ENCODE peak calls at places on chromosomes 2 and 18, in ten cellular contexts. One of them, this sample, is unnamed.

GRCh38 chr18:57918601-57919000 is 115.5 kb upstream of the ATP8B1 start:
- DNase-seq in stimulated activated CD8-positive, alpha-beta memory T cell treated with anti-CD3 and anti-CD28 coated beads, Interleukin-12 subunit alpha, Interleukin-12 subunit beta, amount 100 ng/mL, for 4 hours: no peak
- DNase-seq in coronary artery: no peak
- DNase-seq in HEK293T: no peak
- DNase-seq in astrocyte of the spinal cord: no peak
- DNase-seq in endothelial cell: no peak
- DNase-seq in HS-5: no peak
- DNase-seq in NAMALWA: no peak
- DNase-seq in AG20443: no peak
- DNase-seq in sigmoid colon: no peak
- DNase-seq in this sample: no peak

GRCh38 chr2:219527076-219527394 is 12.8 kb downstream of the ASIC4 start:
- DNase-seq in coronary artery: no peak
- DNase-seq in stimulated activated CD8-positive, alpha-beta memory T cell treated with anti-CD3 and anti-CD28 coated beads, Interleukin-12 subunit alpha, Interleukin-12 subunit beta, amount 100 ng/mL, for 4 hours: no peak
- DNase-seq in sigmoid colon: no peak
- DNase-seq in NAMALWA: no peak
- DNase-seq in HS-5: no peak
- DNase-seq in endothelial cell: no peak
- DNase-seq in AG20443: no peak
- DNase-seq in HEK293T: no peak
- DNase-seq in astrocyte of the spinal cord: no peak
- DNase-seq in this sample: no peak

GRCh38 chr2:84959494-84960156 is 11.3 kb upstream of the KCMF1 start:
- DNase-seq in HS-5: no peak
- DNase-seq in NAMALWA: no peak
- DNase-seq in stimulated activated CD8-positive, alpha-beta memory T cell treated with anti-CD3 and anti-CD28 coated beads, Interleukin-12 subunit alpha, Interleukin-12 subunit beta, amount 100 ng/mL, for 4 hours: no peak
- DNase-seq in AG20443: no peak
- DNase-seq in endothelial cell: no peak
- DNase-seq in coronary artery: no peak
- DNase-seq in HEK293T: no peak
- DNase-seq in sigmoid colon: no peak
- DNase-seq in astrocyte of the spinal cord: no peak
- DNase-seq in this sample: no peak

GRCh38 chr18:51236225-51236624 is 38.7 kb upstream of the MEX3C start:
- DNase-seq in sigmoid colon: no peak
- DNase-seq in HS-5: no peak
- DNase-seq in HEK293T: peak; percentile 15
- DNase-seq in endothelial cell: no peak
- DNase-seq in AG20443: peak; percentile 19
- DNase-seq in astrocyte of the spinal cord: peak; percentile 55
- DNase-seq in NAMALWA: no peak
- DNase-seq in stimulated activated CD8-positive, alpha-beta memory T cell treated with anti-CD3 and anti-CD28 coated beads, Interleukin-12 subunit alpha, Interleukin-12 subunit beta, amount 100 ng/mL, for 4 hours: no peak
- DNase-seq in coronary artery: no peak
- DNase-seq in this sample: no peak

GRCh38 chr2:222669353-222669752 is 2.1 kb upstream of the MOGAT1 start:
- DNase-seq in coronary artery: no peak
- DNase-seq in AG20443: no peak
- DNase-seq in HS-5: no peak
- DNase-seq in NAMALWA: no peak
- DNase-seq in HEK293T: no peak
- DNase-seq in stimulated activated CD8-positive, alpha-beta memory T cell treated with anti-CD3 and anti-CD28 coated beads, Interleukin-12 subunit alpha, Interleukin-12 subunit beta, amount 100 ng/mL, for 4 hours: no peak
- DNase-seq in sigmoid colon: no peak
- DNase-seq in astrocyte of the spinal cord: no peak
- DNase-seq in endothelial cell: no peak
- DNase-seq in this sample: no peak

GRCh38 chr18:47595816-47596501 is 334.5 kb downstream of the SMAD2 start:
- DNase-seq in endothelial cell: peak; percentile 37
- DNase-seq in astrocyte of the spinal cord: no peak
- DNase-seq in NAMALWA: peak; percentile 39
- DNase-seq in stimulated activated CD8-positive, alpha-beta memory T cell treated with anti-CD3 and anti-CD28 coated beads, Interleukin-12 subunit alpha, Interleukin-12 subunit beta, amount 100 ng/mL, for 4 hours: no peak
- DNase-seq in sigmoid colon: no peak
- DNase-seq in HEK293T: peak; percentile 10
- DNase-seq in AG20443: no peak
- DNase-seq in HS-5: no peak
- DNase-seq in coronary artery: no peak
- DNase-seq in this sample: no peak

GRCh38 chr18:33839452-33840225 is 261.6 kb downstream of the ASXL3 start:
- DNase-seq in coronary artery: no peak
- DNase-seq in HS-5: no peak
- DNase-seq in NAMALWA: peak; percentile 89
- DNase-seq in stimulated activated CD8-positive, alpha-beta memory T cell treated with anti-CD3 and anti-CD28 coated beads, Interleukin-12 subunit alpha, Interleukin-12 subunit beta, amount 100 ng/mL, for 4 hours: no peak
- DNase-seq in sigmoid colon: no peak
- DNase-seq in AG20443: peak; percentile 7
- DNase-seq in endothelial cell: peak; percentile 32
- DNase-seq in HEK293T: peak; percentile 78
- DNase-seq in astrocyte of the spinal cord: peak; percentile 78
- DNase-seq in this sample: peak; percentile 5

GRCh38 chr18:63290456-63291200 is 28.9 kb downstream of the BCL2 start:
- DNase-seq in astrocyte of the spinal cord: no peak
- DNase-seq in HS-5: no peak
- DNase-seq in AG20443: no peak
- DNase-seq in NAMALWA: no peak
- DNase-seq in HEK293T: no peak
- DNase-seq in coronary artery: no peak
- DNase-seq in sigmoid colon: no peak
- DNase-seq in stimulated activated CD8-positive, alpha-beta memory T cell treated with anti-CD3 and anti-CD28 coated beads, Interleukin-12 subunit alpha, Interleukin-12 subunit beta, amount 100 ng/mL, for 4 hours: no peak
- DNase-seq in endothelial cell: no peak
- DNase-seq in this sample: no peak

GRCh38 chr2:225008935-225009334 is 33.3 kb downstream of the DOCK10 start:
- DNase-seq in NAMALWA: peak; percentile 58
- DNase-seq in AG20443: no peak
- DNase-seq in HS-5: no peak
- DNase-seq in astrocyte of the spinal cord: no peak
- DNase-seq in sigmoid colon: no peak
- DNase-seq in stimulated activated CD8-positive, alpha-beta memory T cell treated with anti-CD3 and anti-CD28 coated beads, Interleukin-12 subunit alpha, Interleukin-12 subunit beta, amount 100 ng/mL, for 4 hours: no peak
- DNase-seq in coronary artery: no peak
- DNase-seq in endothelial cell: peak; percentile 30
- DNase-seq in HEK293T: peak; percentile 30
- DNase-seq in this sample: no peak

GRCh38 chr18:23066060-23066459 is 69.2 kb upstream of the CABLES1 start:
- DNase-seq in astrocyte of the spinal cord: no peak
- DNase-seq in sigmoid colon: no peak
- DNase-seq in HEK293T: no peak
- DNase-seq in HS-5: no peak
- DNase-seq in endothelial cell: no peak
- DNase-seq in NAMALWA: no peak
- DNase-seq in stimulated activated CD8-positive, alpha-beta memory T cell treated with anti-CD3 and anti-CD28 coated beads, Interleukin-12 subunit alpha, Interleukin-12 subunit beta, amount 100 ng/mL, for 4 hours: no peak
- DNase-seq in AG20443: peak; percentile 23
- DNase-seq in coronary artery: no peak
- DNase-seq in this sample: no peak

GRCh38 chr18:30288662-30289414 is 753.7 kb downstream of the DSC3 start:
- DNase-seq in stimulated activated CD8-positive, alpha-beta memory T cell treated with anti-CD3 and anti-CD28 coated beads, Interleukin-12 subunit alpha, Interleukin-12 subunit beta, amount 100 ng/mL, for 4 hours: no peak
- DNase-seq in endothelial cell: no peak
- DNase-seq in HS-5: no peak
- DNase-seq in sigmoid colon: no peak
- DNase-seq in AG20443: no peak
- DNase-seq in coronary artery: no peak
- DNase-seq in HEK293T: no peak
- DNase-seq in NAMALWA: no peak
- DNase-seq in astrocyte of the spinal cord: no peak
- DNase-seq in this sample: no peak

GRCh38 chr2:96142217-96143113 is 2.8 kb downstream of the DUSP2 start:
- DNase-seq in endothelial cell: no peak
- DNase-seq in NAMALWA: peak; percentile 71
- DNase-seq in coronary artery: no peak
- DNase-seq in HS-5: no peak
- DNase-seq in sigmoid colon: peak; percentile 33
- DNase-seq in AG20443: no peak
- DNase-seq in HEK293T: no peak
- DNase-seq in astrocyte of the spinal cord: no peak
- DNase-seq in stimulated activated CD8-positive, alpha-beta memory T cell treated with anti-CD3 and anti-CD28 coated beads, Interleukin-12 subunit alpha, Interleukin-12 subunit beta, amount 100 ng/mL, for 4 hours: peak; percentile 65
- DNase-seq in this sample: no peak

GRCh38 chr2:210421916-210422315 is 54.6 kb downstream of the LANCL1 start:
- DNase-seq in astrocyte of the spinal cord: peak; percentile 74
- DNase-seq in endothelial cell: no peak
- DNase-seq in stimulated activated CD8-positive, alpha-beta memory T cell treated with anti-CD3 and anti-CD28 coated beads, Interleukin-12 subunit alpha, Interleukin-12 subunit beta, amount 100 ng/mL, for 4 hours: no peak
- DNase-seq in coronary artery: no peak
- DNase-seq in HS-5: peak; percentile 69
- DNase-seq in NAMALWA: no peak
- DNase-seq in HEK293T: no peak
- DNase-seq in sigmoid colon: no peak
- DNase-seq in AG20443: peak; percentile 13
- DNase-seq in this sample: no peak

GRCh38 chr2:231883468-231883881 is 42.7 kb downstream of the NPPC start:
- DNase-seq in endothelial cell: no peak
- DNase-seq in sigmoid colon: no peak
- DNase-seq in coronary artery: no peak
- DNase-seq in HEK293T: no peak
- DNase-seq in NAMALWA: no peak
- DNase-seq in stimulated activated CD8-positive, alpha-beta memory T cell treated with anti-CD3 and anti-CD28 coated beads, Interleukin-12 subunit alpha, Interleukin-12 subunit beta, amount 100 ng/mL, for 4 hours: no peak
- DNase-seq in AG20443: no peak
- DNase-seq in HS-5: no peak
- DNase-seq in astrocyte of the spinal cord: peak; percentile 2
- DNase-seq in this sample: no peak

GRCh38 chr2:132037527-132038178 is 124.1 kb downstream of the ANKRD30BL start:
- DNase-seq in endothelial cell: peak; percentile 52
- DNase-seq in AG20443: peak; percentile 27
- DNase-seq in coronary artery: no peak
- DNase-seq in astrocyte of the spinal cord: peak; percentile 5
- DNase-seq in sigmoid colon: peak; percentile 58
- DNase-seq in NAMALWA: no peak
- DNase-seq in HEK293T: peak; percentile 5
- DNase-seq in stimulated activated CD8-positive, alpha-beta memory T cell treated with anti-CD3 and anti-CD28 coated beads, Interleukin-12 subunit alpha, Interleukin-12 subunit beta, amount 100 ng/mL, for 4 hours: no peak
- DNase-seq in HS-5: no peak
- DNase-seq in this sample: peak; percentile 39

GRCh38 chr2:215664847-215665525 is 229.1 kb upstream of the FN1 start:
- DNase-seq in astrocyte of the spinal cord: peak; percentile 92
- DNase-seq in endothelial cell: no peak
- DNase-seq in AG20443: peak; percentile 81
- DNase-seq in coronary artery: no peak
- DNase-seq in stimulated activated CD8-positive, alpha-beta memory T cell treated with anti-CD3 and anti-CD28 coated beads, Interleukin-12 subunit alpha, Interleukin-12 subunit beta, amount 100 ng/mL, for 4 hours: no peak
- DNase-seq in HEK293T: no peak
- DNase-seq in sigmoid colon: no peak
- DNase-seq in NAMALWA: no peak
- DNase-seq in HS-5: peak; percentile 89
- DNase-seq in this sample: no peak

GRCh38 chr2:96564563-96564962 is 28.0 kb downstream of the ARID5A start:
- DNase-seq in coronary artery: no peak
- DNase-seq in stimulated activated CD8-positive, alpha-beta memory T cell treated with anti-CD3 and anti-CD28 coated beads, Interleukin-12 subunit alpha, Interleukin-12 subunit beta, amount 100 ng/mL, for 4 hours: no peak
- DNase-seq in NAMALWA: no peak
- DNase-seq in HEK293T: no peak
- DNase-seq in endothelial cell: no peak
- DNase-seq in AG20443: no peak
- DNase-seq in sigmoid colon: no peak
- DNase-seq in astrocyte of the spinal cord: no peak
- DNase-seq in HS-5: no peak
- DNase-seq in this sample: no peak

GRCh38 chr2:175871331-175871730 is 130.7 kb downstream of the LNPK start:
- DNase-seq in stimulated activated CD8-positive, alpha-beta memory T cell treated with anti-CD3 and anti-CD28 coated beads, Interleukin-12 subunit alpha, Interleukin-12 subunit beta, amount 100 ng/mL, for 4 hours: no peak
- DNase-seq in NAMALWA: no peak
- DNase-seq in endothelial cell: no peak
- DNase-seq in HS-5: no peak
- DNase-seq in coronary artery: no peak
- DNase-seq in HEK293T: no peak
- DNase-seq in AG20443: peak; percentile 66
- DNase-seq in sigmoid colon: no peak
- DNase-seq in astrocyte of the spinal cord: no peak
- DNase-seq in this sample: no peak

GRCh38 chr18:34322365-34323289 is 97.9 kb upstream of the NOL4 start:
- DNase-seq in astrocyte of the spinal cord: peak; percentile 82
- DNase-seq in sigmoid colon: no peak
- DNase-seq in stimulated activated CD8-positive, alpha-beta memory T cell treated with anti-CD3 and anti-CD28 coated beads, Interleukin-12 subunit alpha, Interleukin-12 subunit beta, amount 100 ng/mL, for 4 hours: no peak
- DNase-seq in coronary artery: no peak
- DNase-seq in NAMALWA: peak; percentile 74
- DNase-seq in HS-5: no peak
- DNase-seq in HEK293T: peak; percentile 72
- DNase-seq in endothelial cell: peak; percentile 70
- DNase-seq in AG20443: peak; percentile 38
- DNase-seq in this sample: no peak

GRCh38 chr2:61966087-61966727 is 60.7 kb downstream of the COMMD1 start:
- DNase-seq in endothelial cell: no peak
- DNase-seq in coronary artery: no peak
- DNase-seq in sigmoid colon: no peak
- DNase-seq in HEK293T: no peak
- DNase-seq in NAMALWA: no peak
- DNase-seq in astrocyte of the spinal cord: no peak
- DNase-seq in HS-5: no peak
- DNase-seq in AG20443: no peak
- DNase-seq in stimulated activated CD8-positive, alpha-beta memory T cell treated with anti-CD3 and anti-CD28 coated beads, Interleukin-12 subunit alpha, Interleukin-12 subunit beta, amount 100 ng/mL, for 4 hours: no peak
- DNase-seq in this sample: no peak

GRCh38 chr2:226655871-226656270 is 143.7 kb downstream of the IRS1 start:
- DNase-seq in AG20443: peak; percentile 29
- DNase-seq in HEK293T: no peak
- DNase-seq in HS-5: no peak
- DNase-seq in astrocyte of the spinal cord: peak; percentile 19
- DNase-seq in sigmoid colon: no peak
- DNase-seq in stimulated activated CD8-positive, alpha-beta memory T cell treated with anti-CD3 and anti-CD28 coated beads, Interleukin-12 subunit alpha, Interleukin-12 subunit beta, amount 100 ng/mL, for 4 hours: no peak
- DNase-seq in endothelial cell: no peak
- DNase-seq in NAMALWA: no peak
- DNase-seq in coronary artery: no peak
- DNase-seq in this sample: no peak

GRCh38 chr2:150465703-150466569 is 21.5 kb downstream of the RND3 start:
- DNase-seq in coronary artery: no peak
- DNase-seq in sigmoid colon: no peak
- DNase-seq in AG20443: no peak
- DNase-seq in astrocyte of the spinal cord: peak; percentile 5
- DNase-seq in stimulated activated CD8-positive, alpha-beta memory T cell treated with anti-CD3 and anti-CD28 coated beads, Interleukin-12 subunit alpha, Interleukin-12 subunit beta, amount 100 ng/mL, for 4 hours: no peak
- DNase-seq in endothelial cell: no peak
- DNase-seq in NAMALWA: no peak
- DNase-seq in HEK293T: no peak
- DNase-seq in HS-5: no peak
- DNase-seq in this sample: no peak

GRCh38 chr2:128381001-128381938 is 62.6 kb upstream of the HS6ST1 start:
- DNase-seq in AG20443: no peak
- DNase-seq in sigmoid colon: peak; percentile 61
- DNase-seq in HS-5: no peak
- DNase-seq in NAMALWA: no peak
- DNase-seq in coronary artery: peak; percentile 62
- DNase-seq in astrocyte of the spinal cord: no peak
- DNase-seq in stimulated activated CD8-positive, alpha-beta memory T cell treated with anti-CD3 and anti-CD28 coated beads, Interleukin-12 subunit alpha, Interleukin-12 subunit beta, amount 100 ng/mL, for 4 hours: no peak
- DNase-seq in HEK293T: no peak
- DNase-seq in endothelial cell: no peak
- DNase-seq in this sample: no peak

GRCh38 chr2:239263231-239263936 is 137.4 kb downstream of the HDAC4 start:
- DNase-seq in HEK293T: no peak
- DNase-seq in stimulated activated CD8-positive, alpha-beta memory T cell treated with anti-CD3 and anti-CD28 coated beads, Interleukin-12 subunit alpha, Interleukin-12 subunit beta, amount 100 ng/mL, for 4 hours: no peak
- DNase-seq in coronary artery: peak; percentile 62
- DNase-seq in NAMALWA: no peak
- DNase-seq in HS-5: no peak
- DNase-seq in endothelial cell: no peak
- DNase-seq in sigmoid colon: peak; percentile 64
- DNase-seq in astrocyte of the spinal cord: no peak
- DNase-seq in AG20443: no peak
- DNase-seq in this sample: no peak

GRCh38 chr2:96345868-96346452 is 10.4 kb downstream of the NCAPH start:
- DNase-seq in astrocyte of the spinal cord: no peak
- DNase-seq in endothelial cell: no peak
- DNase-seq in AG20443: no peak
- DNase-seq in coronary artery: no peak
- DNase-seq in HS-5: no peak
- DNase-seq in HEK293T: no peak
- DNase-seq in sigmoid colon: no peak
- DNase-seq in stimulated activated CD8-positive, alpha-beta memory T cell treated with anti-CD3 and anti-CD28 coated beads, Interleukin-12 subunit alpha, Interleukin-12 subunit beta, amount 100 ng/mL, for 4 hours: no peak
- DNase-seq in NAMALWA: no peak
- DNase-seq in this sample: no peak

GRCh38 chr2:218887079-218887478 is 6.4 kb downstream of the WNT10A start:
- DNase-seq in AG20443: no peak
- DNase-seq in NAMALWA: no peak
- DNase-seq in coronary artery: no peak
- DNase-seq in stimulated activated CD8-positive, alpha-beta memory T cell treated with anti-CD3 and anti-CD28 coated beads, Interleukin-12 subunit alpha, Interleukin-12 subunit beta, amount 100 ng/mL, for 4 hours: no peak
- DNase-seq in HS-5: no peak
- DNase-seq in endothelial cell: no peak
- DNase-seq in sigmoid colon: no peak
- DNase-seq in astrocyte of the spinal cord: no peak
- DNase-seq in HEK293T: no peak
- DNase-seq in this sample: no peak

GRCh38 chr2:8437228-8437948 is 244.5 kb upstream of the ID2 start:
- DNase-seq in sigmoid colon: peak; percentile 11
- DNase-seq in AG20443: no peak
- DNase-seq in coronary artery: no peak
- DNase-seq in endothelial cell: no peak
- DNase-seq in astrocyte of the spinal cord: no peak
- DNase-seq in stimulated activated CD8-positive, alpha-beta memory T cell treated with anti-CD3 and anti-CD28 coated beads, Interleukin-12 subunit alpha, Interleukin-12 subunit beta, amount 100 ng/mL, for 4 hours: no peak
- DNase-seq in HEK293T: no peak
- DNase-seq in NAMALWA: no peak
- DNase-seq in HS-5: no peak
- DNase-seq in this sample: no peak

GRCh38 chr2:152683400-152683799 is 33.9 kb downstream of the PRPF40A start:
- DNase-seq in stimulated activated CD8-positive, alpha-beta memory T cell treated with anti-CD3 and anti-CD28 coated beads, Interleukin-12 subunit alpha, Interleukin-12 subunit beta, amount 100 ng/mL, for 4 hours: no peak
- DNase-seq in astrocyte of the spinal cord: no peak
- DNase-seq in sigmoid colon: no peak
- DNase-seq in HS-5: no peak
- DNase-seq in AG20443: no peak
- DNase-seq in coronary artery: no peak
- DNase-seq in endothelial cell: no peak
- DNase-seq in HEK293T: no peak
- DNase-seq in NAMALWA: no peak
- DNase-seq in this sample: no peak